ENCODE peak calls at places on chromosomes 16 and 17, in five cellular contexts. D is omental fat pad, F is PC-3, R is RWPE2, H is heart right ventricle. P is an unnamed sample.

GRCh38 chr16:89732142-89732917 is 11.0 kb downstream of the ZNF276 start:
- ATAC-seq in F (no peak), H (no peak), D (no peak), R (no peak), P (no peak)

GRCh38 chr17:56987283-56987834 is 9.4 kb downstream of the SCPEP1 start:
- ATAC-seq in R (no peak), F (no peak), H (no peak), D (no peak), P (no peak)

GRCh38 chr16:57809843-57810196 is 7.5 kb upstream of the KIFC3 start:
- ATAC-seq in D (no peak), H (no peak), F (no peak), R (peak; percentile 4), P (no peak)

GRCh38 chr16:78428193-78428592 is 328.7 kb downstream of the WWOX start:
- ATAC-seq in F (no peak), D (no peak), H (no peak), R (no peak), P (no peak)

GRCh38 chr16:16096161-16096857 is 127.0 kb downstream of the ABCC6 start:
- ATAC-seq in R (no peak), D (peak; percentile 18), H (no peak), F (no peak), P (peak; percentile 84)

GRCh38 chr16:22670551-22670970 is 143.4 kb upstream of the HS3ST2 start:
- ATAC-seq in D (no peak), R (peak; percentile 47), F (no peak), H (no peak), P (no peak)

GRCh38 chr16:55643161-55643970 is 12.4 kb upstream of the SLC6A2 start:
- ATAC-seq in R (peak; percentile 62), D (no peak), F (no peak), H (peak; percentile 25), P (no peak)

GRCh38 chr16:22357635-22357971 is 16.8 kb downstream of the CDR2 start:
- ATAC-seq in R (no peak), F (no peak), D (no peak), H (no peak), P (no peak)

GRCh38 chr16:20385844-20386832 is 18.4 kb downstream of the PDILT start:
- ATAC-seq in F (peak; percentile 31), D (no peak), R (peak; percentile 46), H (peak; percentile 58), P (no peak)
- TF ChIP-seq CTCF in F (peak; percentile 70), D (no peak), R (peak; percentile 86), H (peak; percentile 86), P (peak; percentile 73)

DNA sequence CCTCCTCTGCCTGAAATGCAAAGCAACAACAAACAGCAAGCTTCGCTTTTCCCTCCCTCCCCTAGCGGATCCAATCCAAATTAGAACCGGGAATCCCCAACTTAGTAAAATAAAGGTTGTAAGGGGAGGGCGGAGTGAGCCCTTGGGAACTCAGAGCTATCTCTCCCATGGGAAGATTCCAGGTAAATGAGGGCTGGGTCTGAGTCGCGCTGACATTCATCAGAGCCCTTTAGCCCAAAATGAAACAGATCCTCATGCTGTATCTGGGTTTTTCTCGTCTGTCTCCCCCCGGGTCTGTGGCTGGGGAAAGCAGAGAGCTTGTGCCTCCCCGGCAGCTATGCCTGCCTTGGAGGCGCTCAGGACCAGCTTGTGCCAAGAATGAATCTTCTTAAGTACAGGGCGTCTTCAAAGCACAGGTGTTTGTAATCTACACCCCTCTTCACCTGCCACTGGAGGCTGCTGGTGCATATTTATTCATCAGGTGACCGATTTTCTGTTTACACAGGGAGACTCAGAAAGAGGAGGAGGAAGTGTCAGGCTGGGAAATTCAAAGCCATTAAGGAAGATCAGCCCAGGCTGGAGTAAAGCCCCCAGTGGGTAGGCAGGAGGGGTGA is 55.0 kb upstream of the GSE1 start:
- ATAC-seq in F (peak; percentile 14), R (peak; percentile 33), D (no peak), H (no peak), P (no peak)
- TF ChIP-seq CTCF in F (no peak), R (no peak), D (no peak), H (no peak), P (no peak)

DNA sequence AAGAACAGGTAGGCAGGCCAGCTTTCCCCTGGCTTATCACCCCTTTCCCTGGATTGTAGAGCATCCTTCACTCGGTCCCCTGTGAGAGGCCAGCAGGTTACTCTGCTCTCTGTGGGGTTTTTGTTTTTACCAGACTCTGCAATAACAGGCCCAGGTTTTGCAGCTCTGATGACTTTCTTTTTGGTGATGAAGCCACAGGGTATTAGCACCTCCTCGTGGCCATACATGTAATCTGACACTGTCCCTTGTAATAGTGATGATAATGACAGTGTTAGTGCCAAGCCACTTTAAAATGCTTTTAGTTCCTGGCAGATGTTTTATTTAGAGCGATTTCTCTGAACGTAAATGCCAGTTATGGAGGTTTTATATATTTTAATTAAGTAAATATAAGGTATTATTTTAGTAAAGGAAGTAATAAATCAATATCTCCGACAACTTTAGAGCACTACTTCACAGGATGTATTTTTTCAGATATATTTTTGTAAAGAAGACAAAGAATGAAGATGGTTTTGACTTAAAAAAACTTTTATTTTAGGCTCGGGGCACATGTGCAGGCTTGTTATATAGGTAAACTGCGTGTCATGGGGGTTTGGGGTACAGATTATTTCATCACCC is 38.0 kb upstream of the CPHXL start:
- ATAC-seq in D (peak; percentile 71), R (peak; percentile 85), F (peak; percentile 84), H (peak; percentile 97), P (peak; percentile 87)
- TF ChIP-seq CTCF in D (peak; percentile 39), R (peak; percentile 94), F (peak; percentile 75), H (peak; percentile 80), P (peak; percentile 88)

GRCh38 chr17:58329035-58329807 is 626 bp upstream of the TSPOAP1 start:
- ATAC-seq in D (no peak), F (no peak), R (peak; percentile 23), H (peak; percentile 23), P (no peak)
- TF ChIP-seq CTCF in D (no peak), F (no peak), R (peak; percentile 33), H (peak; percentile 50), P (no peak)

GRCh38 chr16:65015577-65015976 is 106.3 kb downstream of the CDH11 start:
- ATAC-seq in H (no peak), R (no peak), D (no peak), F (no peak), P (no peak)
- TF ChIP-seq CTCF in H (no peak), R (no peak), D (no peak), F (no peak), P (no peak)

GRCh38 chr17:31392856-31393748 is 1.6 kb downstream of the RAB11FIP4 start:
- ATAC-seq in D (no peak), F (no peak), H (no peak), R (no peak), P (no peak)
- TF ChIP-seq CTCF in D (no peak), F (no peak), H (no peak), R (no peak), P (no peak)

GRCh38 chr17:63774141-63774981 is at the start of gene DDX42:
- ATAC-seq in H (peak; percentile 2), D (peak; percentile 13), R (peak; percentile 21), F (peak; percentile 3), P (peak; percentile 3)
- TF ChIP-seq CTCF in H (peak; percentile 26), D (no peak), R (no peak), F (no peak), P (no peak)

DNA sequence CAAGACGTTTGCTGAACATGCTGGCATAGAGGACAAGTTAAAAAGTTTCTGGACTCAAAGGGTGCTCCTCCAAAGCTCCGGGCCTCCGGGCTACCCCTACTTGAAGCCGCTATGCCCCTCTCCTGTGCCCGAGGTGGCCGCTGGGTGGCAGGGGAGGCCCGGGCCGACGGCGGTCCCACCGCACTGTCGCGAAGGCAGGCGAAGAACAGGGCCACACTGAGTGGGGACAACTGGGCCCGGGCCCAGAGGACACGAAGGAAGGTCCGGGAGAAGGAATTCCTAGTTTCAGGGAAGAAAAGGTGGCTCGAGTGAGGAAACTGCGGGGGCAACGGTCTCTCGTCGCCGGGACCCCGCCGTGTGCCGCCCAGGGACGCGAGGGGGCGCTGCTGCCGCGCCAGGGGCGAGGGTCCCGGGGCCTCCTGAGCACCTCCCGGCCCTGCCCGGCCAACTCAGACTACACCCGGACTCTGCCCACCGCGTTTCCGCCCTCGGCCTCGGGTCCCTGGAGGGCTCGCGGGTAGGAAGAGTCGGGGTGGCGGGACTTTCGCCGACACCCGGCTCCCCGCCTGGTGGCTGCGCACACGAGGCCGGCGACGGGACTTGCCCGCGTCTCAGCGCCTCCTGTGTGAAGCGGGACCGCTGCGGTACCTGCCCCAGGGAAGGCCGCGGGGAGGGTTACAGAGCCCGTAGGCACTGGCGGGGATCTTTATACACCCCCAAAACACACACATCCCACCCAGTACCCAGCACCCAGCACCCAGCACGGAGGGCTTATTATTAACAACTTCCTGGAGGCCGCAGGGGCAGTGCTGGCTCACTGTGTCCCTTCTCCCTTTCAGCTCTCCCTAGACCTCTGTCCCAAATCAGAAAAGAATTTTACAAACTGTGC is 772 bp upstream of the CHCT1 start:
- ATAC-seq in R (peak; percentile 89), F (peak; percentile 67), D (peak; percentile 92), H (peak; percentile 96), P (peak; percentile 91)
- TF ChIP-seq CTCF in R (peak; percentile 86), F (peak; percentile 57), D (no peak), H (peak; percentile 99), P (peak; percentile 93)

GRCh38 chr17:4420692-4421131 is 13.0 kb upstream of the SPNS3 start:
- ATAC-seq in R (peak; percentile 86), D (peak; percentile 86), F (peak; percentile 81), H (peak; percentile 92), P (peak; percentile 77)
- TF ChIP-seq CTCF in R (peak; percentile 84), D (no peak), F (peak; percentile 74), H (peak; percentile 84), P (peak; percentile 74)

GRCh38 chr17:81294512-81295030 is 536 bp downstream of the SLC38A10 start:
- ATAC-seq in D (peak; percentile 21), R (peak; percentile 17), H (peak; percentile 29), F (peak; percentile 7), P (peak; percentile 19)

GRCh38 chr17:81298325-81298990 is 3.4 kb upstream of the SLC38A10 start:
- ATAC-seq in H (no peak), R (no peak), D (no peak), F (no peak), P (no peak)

GRCh38 chr17:81295031-81295677 is at the start of gene SLC38A10:
- ATAC-seq in H (peak; percentile 95), R (peak; percentile 80), D (peak; percentile 90), F (peak; percentile 75), P (peak; percentile 89)

GRCh38 chr17:81298991-81299733 is 4.1 kb upstream of the SLC38A10 start:
- ATAC-seq in F (no peak), D (no peak), H (no peak), R (no peak), P (no peak)

GRCh38 chr17:81295678-81296381 is 723 bp upstream of the SLC38A10 start:
- ATAC-seq in R (peak; percentile 78), H (no peak), F (peak; percentile 75), D (peak; percentile 22), P (peak; percentile 16)
- TF ChIP-seq CTCF in R (peak; percentile 68), H (peak; percentile 37), F (peak; percentile 52), D (no peak), P (peak; percentile 36)

P was measured in gastroesophageal sphincter.